ENCODE peak calls at places on chromosomes 6 and 20, in seven cellular contexts. F, Q, Z, N, W, X and I are unnamed samples.
A peak's percentile ranks its signal among the peaks of the same experiment; 100 is the strongest.

GRCh38 chr20:4369119-4369797 is 352.5 kb upstream of the PRND start:
- DNase-seq in N (no peak), Z (no peak), F (no peak), W (no peak), X (no peak), Q (peak; percentile 45), I (no peak)

GRCh38 chr6:116084284-116084683 is 16.4 kb upstream of the NT5DC1 start:
- DNase-seq in N (no peak), Z (peak; percentile 41), F (no peak), W (no peak), Q (no peak), X (no peak), I (no peak)

GRCh38 chr6:37438912-37439311 is 5.9 kb downstream of the CMTR1 start:
- DNase-seq in Q (no peak), X (no peak), F (no peak), W (no peak), Z (no peak), N (no peak), I (no peak)

GRCh38 chr6:90107721-90108364 is 188.8 kb downstream of the BACH2 start:
- DNase-seq in Z (no peak), W (no peak), F (no peak), Q (no peak), N (no peak), X (no peak), I (no peak)

GRCh38 chr6:129203190-129203900 is 320.4 kb downstream of the LAMA2 start:
- DNase-seq in F (no peak), N (no peak), W (no peak), X (no peak), Q (peak; percentile 74), Z (peak; percentile 3), I (no peak)

GRCh38 chr6:39295538-39295937 is 18.7 kb downstream of the KCNK17 start:
- DNase-seq in X (no peak), Z (no peak), F (no peak), Q (peak; percentile 25), N (no peak), W (no peak), I (no peak)

GRCh38 chr6:52512199-52512598 is 64.7 kb downstream of the TRAM2 start:
- DNase-seq in Z (peak; percentile 88), N (no peak), Q (peak; percentile 92), F (no peak), X (no peak), W (no peak), I (no peak)

GRCh38 chr6:75526502-75527127 is 33.0 kb upstream of the FILIP1 start:
- DNase-seq in N (peak; percentile 18), Q (peak; percentile 74), F (peak; percentile 73), X (peak; percentile 36), Z (peak; percentile 67), W (peak; percentile 6), I (peak; percentile 79)

GRCh38 chr20:3510110-3510509 is 39.3 kb downstream of the ATRN start:
- DNase-seq in Z (no peak), W (peak; percentile 14), N (no peak), F (no peak), Q (no peak), X (no peak), I (no peak)

GRCh38 chr20:49384437-49385434 is 97.7 kb downstream of the KCNB1 start:
- DNase-seq in N (peak; percentile 5), X (peak; percentile 22), Z (peak; percentile 37), W (peak; percentile 64), F (peak; percentile 53), Q (peak; percentile 63), I (peak; percentile 98)

GRCh38 chr20:1478566-1478965 is 11.9 kb upstream of the NSFL1C start:
- DNase-seq in X (no peak), N (no peak), Z (peak; percentile 76), F (peak; percentile 49), Q (peak; percentile 94), W (no peak), I (no peak)

GRCh38 chr6:152316024-152316423 is 321.1 kb downstream of the SYNE1 start:
- DNase-seq in N (no peak), Q (no peak), W (no peak), X (no peak), Z (peak; percentile 87), F (peak; percentile 64), I (no peak)

GRCh38 chr6:8888468-8888867 is 453.1 kb upstream of the SLC35B3 start:
- DNase-seq in Q (peak; percentile 30), F (peak; percentile 20), Z (no peak), X (no peak), N (no peak), W (peak; percentile 23), I (no peak)

GRCh38 chr20:53899351-53900167 is 170.8 kb downstream of the BCAS1 start:
- DNase-seq in W (peak; percentile 68), N (peak; percentile 29), Z (peak; percentile 95), F (peak; percentile 81), X (peak; percentile 21), Q (peak; percentile 100), I (no peak)

GRCh38 chr6:97524846-97525245 is 241.8 kb upstream of the MMS22L start:
- DNase-seq in N (no peak), Z (no peak), W (no peak), X (no peak), F (peak; percentile 7), Q (peak; percentile 53), I (peak; percentile 88)

GRCh38 chr6:87623248-87623647 is 33.3 kb downstream of the ORC3 start:
- DNase-seq in Z (peak; percentile 4), X (no peak), N (no peak), F (no peak), Q (peak; percentile 9), W (no peak), I (no peak)

GRCh38 chr6:161200610-161201201 is 73.2 kb downstream of the AGPAT4 start:
- DNase-seq in N (no peak), F (peak; percentile 2), Q (peak; percentile 10), W (no peak), X (no peak), Z (peak; percentile 12), I (no peak)